ENCODE peak calls at places on chromosomes 16 and 17, in seven cellular contexts. C is HepG2, K is A549, E is suprapubic skin, U is tibial nerve, L is H1, A is K562. G is an unnamed sample.

GRCh38 chr17:47288531-47289116 is 35.0 kb downstream of the ITGB3 start:
- DNase-seq in A (peak), K (peak), L (no peak), C (no peak), E (no peak), U (no peak), G (no peak)

GRCh38 chr16:27425961-27426360 is 24.0 kb downstream of the IL21R start:
- DNase-seq in E (peak), U (no peak), A (no peak), C (no peak), K (no peak), L (no peak), G (no peak)

GRCh38 chr17:21125862-21126261 is 902 bp upstream of the DHRS7B start:
- DNase-seq in U (no peak), C (no peak), E (no peak), A (no peak), K (no peak), L (no peak), G (no peak)

GRCh38 chr16:75222271-75222783 is 3.5 kb downstream of the CTRB1 start:
- DNase-seq in E (no peak), A (no peak), L (no peak), K (no peak), C (no peak), U (no peak), G (no peak)

GRCh38 chr17:34598161-34598776 is 18.9 kb downstream of the TMEM132E start:
- DNase-seq in L (peak), C (peak), U (no peak), K (no peak), E (no peak), A (peak), G (no peak)

GRCh38 chr16:12496866-12497265 is 306.8 kb downstream of the CPPED1 start:
- DNase-seq in K (no peak), L (no peak), C (no peak), E (no peak), U (no peak), A (no peak), G (no peak)

GRCh38 chr16:61909074-61909473 is 127.2 kb downstream of the CDH8 start:
- DNase-seq in E (no peak), L (no peak), K (no peak), A (no peak), C (no peak), U (no peak), G (no peak)

GRCh38 chr16:58125781-58126335 is 3.3 kb downstream of the CFAP20 start:
- DNase-seq in K (no peak), A (no peak), C (no peak), E (peak), U (no peak), L (no peak), G (no peak)

GRCh38 chr17:65604070-65604469 is 42.6 kb upstream of the AXIN2 start:
- DNase-seq in K (no peak), L (no peak), U (no peak), C (no peak), E (no peak), A (no peak), G (no peak)

GRCh38 chr16:47320546-47321315 is 140.1 kb downstream of the ITFG1 start:
- DNase-seq in E (no peak), C (no peak), L (no peak), K (no peak), U (no peak), A (no peak), G (no peak)

GRCh38 chr16:57614546-57615343 is 13.7 kb upstream of the ADGRG1 start:
- DNase-seq in K (no peak), E (peak), A (no peak), L (peak), U (no peak), C (no peak), G (no peak)

GRCh38 chr17:28701987-28702751 is 9.5 kb downstream of the PROCA1 start:
- DNase-seq in L (no peak), C (peak), E (no peak), A (no peak), U (no peak), K (no peak), G (no peak)

GRCh38 chr17:50361561-50362480 is 11.2 kb downstream of the MRPL27 start:
- DNase-seq in E (peak), L (peak), C (peak), U (no peak), A (peak), K (peak), G (peak)

GRCh38 chr17:68295086-68295485 is 3.8 kb downstream of the ARSG start:
- DNase-seq in L (no peak), C (no peak), K (no peak), E (no peak), U (no peak), A (no peak), G (no peak)

GRCh38 chr16:11389631-11390565 is 44.6 kb downstream of the RMI2 start:
- DNase-seq in A (no peak), E (peak), C (no peak), U (no peak), K (no peak), L (no peak), G (no peak)

GRCh38 chr16:89615596-89616090 is 2.2 kb downstream of the DPEP1 start:
- DNase-seq in A (peak), U (no peak), L (peak), K (no peak), E (no peak), C (no peak), G (peak)

GRCh38 chr17:17313350-17313991 is 10.3 kb downstream of the NT5M start:
- DNase-seq in K (peak), A (peak), E (no peak), L (peak), C (peak), U (no peak), G (peak)

GRCh38 chr17:49371178-49371834 is 9.3 kb upstream of the ZNF652 start:
- DNase-seq in E (peak), K (no peak), L (peak), C (no peak), A (peak), U (no peak), G (no peak)

GRCh38 chr17:71440513-71440912 is 680.3 kb upstream of the SOX9 start:
- DNase-seq in E (no peak), K (peak), L (no peak), A (no peak), U (no peak), C (no peak), G (no peak)

GRCh38 chr16:89955001-89955685 is 6.6 kb downstream of the DEF8 start:
- DNase-seq in L (no peak), E (no peak), U (no peak), C (no peak), K (no peak), A (no peak), G (no peak)

GRCh38 chr17:7045492-7046126 is 1.7 kb upstream of the SLC16A11 start:
- DNase-seq in C (peak), L (no peak), E (no peak), K (peak), A (no peak), U (no peak), G (peak)

GRCh38 chr17:73800893-73801292 is 156.6 kb upstream of the SDK2 start:
- DNase-seq in L (no peak), E (no peak), U (no peak), K (no peak), A (no peak), C (no peak), G (no peak)

GRCh38 chr17:12853921-12854320 is 64.6 kb downstream of the ARHGAP44 start:
- DNase-seq in E (no peak), A (no peak), U (no peak), K (peak), C (no peak), L (no peak), G (no peak)

GRCh38 chr16:49855280-49855821 is 561 bp downstream of the ZNF423 start:
- DNase-seq in C (no peak), U (peak), E (peak), K (peak), L (peak), A (peak), G (peak)
- H3K27ac ChIP-seq in C (no peak), U (peak), E (peak), K (peak), L (peak), A (no peak), G (peak)

GRCh38 chr17:80924111-80924806 is 67.4 kb upstream of the CHMP6 start:
- DNase-seq in U (no peak), K (no peak), L (no peak), E (no peak), A (no peak), C (no peak), G (no peak)

GRCh38 chr17:80926601-80927250 is 64.9 kb upstream of the CHMP6 start:
- DNase-seq in L (no peak), E (peak), C (no peak), U (no peak), K (no peak), A (no peak), G (no peak)

GRCh38 chr17:80927791-80928216 is 63.8 kb upstream of the CHMP6 start:
- DNase-seq in K (no peak), A (no peak), L (no peak), E (no peak), C (no peak), U (no peak), G (no peak)

GRCh38 chr17:80924807-80925610 is 66.6 kb upstream of the CHMP6 start:
- DNase-seq in K (no peak), E (no peak), C (no peak), U (no peak), A (no peak), L (no peak), G (no peak)

GRCh38 chr17:80925668-80926067 is 66.0 kb upstream of the CHMP6 start:
- DNase-seq in A (no peak), C (no peak), U (no peak), K (no peak), E (no peak), L (no peak), G (no peak)
- TF ChIP-seq EP300 in A (no peak), C (no peak), U (no peak), K (no peak), E (no peak), L (no peak), G (no peak)

DNA sequence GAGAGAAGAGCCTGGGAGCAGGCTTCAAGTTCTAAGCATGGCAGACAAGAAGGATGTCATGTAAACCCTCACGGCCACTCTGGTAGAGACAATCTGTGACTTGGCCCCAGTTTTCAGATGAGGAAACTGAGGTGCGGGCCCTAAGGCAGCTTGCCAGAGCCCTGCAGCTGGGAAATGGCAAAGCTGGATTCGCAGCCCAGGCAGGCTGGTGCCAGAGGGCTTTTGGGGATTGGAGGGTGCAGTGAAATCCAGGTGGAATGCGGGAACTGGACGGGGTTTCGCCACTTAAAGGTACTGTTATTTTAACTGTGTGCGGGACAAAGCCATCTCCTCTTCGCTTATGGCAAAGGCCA is 477 bp upstream of the OSGIN1 start:
- DNase-seq in K (no peak), C (no peak), L (no peak), A (no peak), E (no peak), U (no peak), G (no peak)
- H3K4me3 ChIP-seq in K (peak), C (peak), L (no peak), A (peak), E (peak), U (no peak), G (peak)

GRCh38 chr17:45117283-45117682 is 15.0 kb downstream of the PLCD3 start:
- DNase-seq in E (no peak), A (no peak), C (no peak), U (no peak), K (no peak), L (no peak), G (no peak)

GRCh38 chr17:45116434-45117016 is 15.8 kb downstream of the PLCD3 start:
- DNase-seq in L (no peak), A (no peak), K (no peak), E (no peak), C (no peak), U (no peak), G (no peak)

GRCh38 chr17:45114117-45114932 is 18.0 kb downstream of the PLCD3 start:
- DNase-seq in U (no peak), C (no peak), A (no peak), K (no peak), E (no peak), L (no peak), G (no peak)

GRCh38 chr17:45115015-45115625 is 17.2 kb downstream of the PLCD3 start:
- DNase-seq in A (no peak), K (no peak), E (no peak), L (no peak), C (no peak), U (no peak), G (no peak)

GRCh38 chr17:45115871-45116270 is 16.4 kb downstream of the PLCD3 start:
- DNase-seq in C (no peak), A (no peak), U (no peak), L (no peak), E (no peak), K (no peak), G (no peak)
- H3K27ac ChIP-seq in C (no peak), A (no peak), U (no peak), L (no peak), E (no peak), K (no peak), G (no peak)

GRCh38 chr16:55435387-55435786 is 43.6 kb upstream of the MMP2 start:
- DNase-seq in L (no peak), E (no peak), U (no peak), K (no peak), C (no peak), A (peak), G (no peak)
- TF ChIP-seq EP300 in L (no peak), E (no peak), U (no peak), K (no peak), C (no peak), A (peak), G (no peak)

GRCh38 chr16:30558789-30559377 is 709 bp upstream of the ZNF764 start:
- DNase-seq in E (no peak), U (no peak), L (no peak), A (no peak), C (no peak), K (no peak), G (no peak)
- H3K4me3 ChIP-seq in E (peak), U (peak), L (no peak), A (peak), C (peak), K (peak), G (no peak)

GRCh38 chr16:81514041-81514559 is 69.5 kb downstream of the CMIP start:
- DNase-seq in E (no peak), C (no peak), U (no peak), L (no peak), A (peak), K (no peak), G (no peak)
- H3K27ac ChIP-seq in E (no peak), C (peak), U (peak), L (no peak), A (no peak), K (peak), G (peak)

GRCh38 chr16:64478258-64478906 is 643.5 kb downstream of the CDH11 start:
- DNase-seq in U (no peak), A (no peak), L (no peak), E (no peak), K (peak), C (peak), G (no peak)

GRCh38 chr16:64475627-64476351 is 646.1 kb downstream of the CDH11 start:
- DNase-seq in A (no peak), C (no peak), U (no peak), E (no peak), K (no peak), L (no peak), G (no peak)

DNA sequence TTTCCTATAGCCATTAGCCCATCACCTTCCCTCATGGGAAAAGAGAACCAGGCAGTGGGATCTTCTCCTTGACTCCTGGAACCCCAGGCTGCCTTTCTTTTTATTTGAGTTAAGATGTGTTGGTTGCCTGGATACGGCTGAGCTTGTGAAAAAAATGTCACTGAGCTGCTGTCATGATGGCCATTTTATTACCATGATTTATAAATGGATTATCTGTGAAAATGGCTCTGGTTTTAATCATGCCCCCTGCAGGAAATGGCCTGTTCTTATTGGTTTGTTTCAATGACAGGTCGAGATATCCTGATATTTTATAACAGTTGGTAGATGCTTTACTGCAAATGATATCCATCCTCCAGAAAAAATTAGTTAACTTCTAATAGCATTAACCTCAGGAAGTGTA is 640.4 kb downstream of the CDH11 start:
- DNase-seq in L (no peak), K (no peak), E (no peak), C (no peak), U (no peak), A (no peak), G (no peak)
- TF ChIP-seq EP300 in L (no peak), K (no peak), E (no peak), C (no peak), U (no peak), A (no peak), G (no peak)

GRCh38 chr16:68280160-68280559 is 15.8 kb downstream of the SLC7A6 start:
- DNase-seq in C (no peak), A (no peak), K (no peak), U (no peak), L (no peak), E (no peak), G (no peak)
- H3K4me3 ChIP-seq in C (no peak), A (no peak), K (no peak), U (no peak), L (no peak), E (no peak), G (no peak)

DNA sequence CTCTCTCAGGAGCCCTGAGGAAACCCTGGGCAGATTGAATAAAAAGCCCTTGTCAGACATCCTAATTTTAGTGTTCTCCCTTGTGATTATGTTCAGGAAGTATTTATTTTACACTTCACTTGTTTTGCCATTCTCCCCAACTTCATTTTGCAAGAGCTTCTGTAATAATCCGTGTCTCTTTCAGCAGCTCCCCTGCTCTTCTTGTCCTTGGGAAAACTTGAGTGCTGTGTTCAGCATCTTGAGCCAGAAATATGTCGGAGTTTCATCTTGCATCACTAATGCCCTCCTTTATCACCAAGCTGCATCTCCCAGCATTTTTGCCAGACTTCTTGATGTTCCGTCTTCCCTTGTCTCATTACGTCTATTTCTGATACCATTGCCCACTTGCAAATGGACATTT is 486.5 kb upstream of the EEF2KMT start:
- DNase-seq in A (no peak), C (no peak), E (no peak), U (no peak), L (no peak), K (no peak), G (no peak)
- H3K27ac ChIP-seq in A (no peak), C (no peak), E (no peak), U (no peak), L (no peak), K (no peak), G (no peak)

G was measured in transverse colon.